ENCODE peak calls at places on chromosomes 4 and X, in four cellular contexts. S is ovary, G is thoracic aorta, D is kidney epithelial cell. P is an unnamed sample.

GRCh38 chr4:76960014-76960413 is 10.5 kb downstream of the SEPTIN11 start:
- DNase-seq in S (no peak), G (no peak), D (no peak), P (peak)

GRCh38 chrX:44265559-44265958 is 77.9 kb downstream of the EFHC2 start:
- DNase-seq in S (no peak), G (no peak), D (no peak), P (no peak)

GRCh38 chrX:71181558-71181909 is 36.9 kb downstream of the NLGN3 start:
- DNase-seq in S (peak), G (no peak), D (no peak), P (no peak)

GRCh38 chrX:111244238-111244750 is 26.0 kb downstream of the CAPN6 start:
- DNase-seq in S (no peak), G (no peak), D (no peak), P (no peak)

GRCh38 chrX:103099706-103100105 is 6.8 kb upstream of the NXF3 start:
- DNase-seq in S (no peak), G (no peak), D (no peak), P (peak)

GRCh38 chrX:9189286-9189685 is 155.4 kb upstream of the FAM9B start:
- DNase-seq in S (no peak), G (no peak), D (no peak), P (no peak)

GRCh38 chr4:74539043-74539790 is 94.3 kb downstream of the AREG start:
- DNase-seq in S (no peak), G (no peak), D (peak), P (no peak)

GRCh38 chr4:85777908-85778808 is 303.2 kb downstream of the ARHGAP24 start:
- DNase-seq in S (no peak), G (no peak), D (no peak), P (no peak)

GRCh38 chr4:47465008-47465407 is 1.5 kb upstream of the COMMD8 start:
- DNase-seq in S (no peak), G (no peak), D (no peak), P (no peak)
- TF ChIP-seq CTCF in S (no peak), G (no peak), D (no peak), P (no peak)

DNA sequence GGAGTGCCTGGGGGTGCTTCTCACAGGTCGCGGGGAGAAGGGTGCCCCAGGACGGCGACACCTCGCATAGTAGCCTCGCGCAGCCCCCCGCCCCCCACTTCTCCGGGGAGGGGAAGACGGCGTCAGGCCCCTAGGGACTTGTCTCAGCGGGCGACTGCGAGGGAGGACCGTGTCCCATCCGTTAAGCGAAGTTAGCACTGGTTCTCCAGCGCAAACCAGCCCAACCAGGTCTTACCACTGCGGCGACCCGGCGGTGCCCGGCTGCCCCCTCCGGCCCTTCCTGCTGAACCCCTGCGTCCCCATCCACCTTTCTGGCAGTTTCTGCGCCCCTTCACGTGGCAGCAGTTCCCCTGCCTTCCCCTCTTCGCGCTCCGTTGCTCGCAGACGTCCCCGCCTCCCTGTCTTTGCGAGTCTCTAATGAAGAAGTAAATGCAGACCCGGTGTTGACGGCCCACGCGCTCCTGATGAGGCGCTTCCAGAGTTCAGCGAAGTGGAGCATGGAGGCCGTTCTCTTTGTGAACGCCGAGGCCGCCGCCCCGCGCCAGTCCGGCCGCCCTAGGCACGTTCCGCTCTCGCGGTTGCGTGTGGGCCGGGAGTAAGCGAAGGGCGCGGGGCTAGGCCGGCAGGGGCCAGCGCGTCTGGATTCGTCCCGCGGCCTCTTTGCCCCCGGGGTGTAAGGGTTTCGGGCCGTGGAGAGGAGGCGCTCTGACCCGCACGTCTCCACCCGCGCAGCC is 3.0 kb downstream of the SLIT2 start:
- DNase-seq in S (peak), G (no peak), D (no peak), P (no peak)
- TF ChIP-seq CTCF in S (no peak), G (no peak), D (no peak), P (no peak)

GRCh38 chr4:15004701-15005301 is 2.5 kb downstream of the CPEB2 start:
- DNase-seq in S (peak), G (peak), D (no peak), P (no peak)
- TF ChIP-seq CTCF in S (no peak), G (no peak), D (no peak), P (no peak)

GRCh38 chr4:94419956-94420355 is 31.8 kb upstream of the PDLIM5 start:
- DNase-seq in S (no peak), G (no peak), D (peak), P (peak)
- TF ChIP-seq CTCF in S (no peak), G (no peak), D (no peak), P (no peak)

GRCh38 chrX:69032601-69033000 is 132.7 kb downstream of the PJA1 start:
- DNase-seq in S (no peak), G (no peak), D (peak), P (no peak)
- TF ChIP-seq CTCF in S (no peak), G (no peak), D (peak), P (no peak)

DNA sequence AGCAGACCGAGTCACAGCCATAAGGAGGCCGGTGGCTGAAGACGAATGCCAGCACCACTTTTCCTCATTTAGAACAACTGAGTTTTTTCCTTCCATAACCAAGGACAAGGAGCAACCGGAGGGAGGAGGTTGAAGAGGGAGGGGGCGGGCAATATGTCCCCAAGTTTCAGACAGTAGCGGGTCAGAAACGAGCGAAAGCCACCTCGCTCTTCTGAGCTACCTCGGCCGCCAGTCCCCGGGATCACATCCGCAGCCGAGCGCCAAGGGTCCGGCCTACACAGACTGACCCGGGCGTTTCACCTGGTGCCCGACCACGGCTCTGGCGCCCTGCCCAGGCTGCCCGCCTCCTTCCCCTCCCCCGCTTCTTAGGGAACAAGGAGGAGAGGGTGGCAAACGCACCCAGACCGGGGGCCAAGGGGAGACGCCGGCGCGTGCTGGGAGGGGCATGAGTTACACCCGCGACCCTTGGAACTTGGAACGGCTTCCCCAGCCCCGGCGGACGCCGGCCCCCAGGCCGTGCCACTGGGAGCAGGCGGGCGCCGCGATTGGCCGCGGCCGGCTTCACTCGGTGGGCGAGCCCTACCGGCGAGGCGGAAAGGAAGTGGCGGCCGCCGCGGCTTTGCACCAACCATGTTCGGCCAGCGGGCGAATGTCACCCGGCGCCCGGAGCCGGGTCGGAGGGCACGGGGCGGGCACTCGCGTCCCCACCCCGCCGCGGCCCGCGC is 1.6 kb downstream of the IRF2 start:
- DNase-seq in S (peak), G (peak), D (no peak), P (peak)
- TF ChIP-seq CTCF in S (no peak), G (peak), D (no peak), P (no peak)

GRCh38 chr4:182140547-182140946 is 102.7 kb upstream of the TENM3 start:
- DNase-seq in S (no peak), G (no peak), D (no peak), P (no peak)

GRCh38 chr4:182141623-182142022 is 101.6 kb upstream of the TENM3 start:
- DNase-seq in S (no peak), G (no peak), D (no peak), P (no peak)

GRCh38 chr4:182137343-182137742 is 105.9 kb upstream of the TENM3 start:
- DNase-seq in S (no peak), G (no peak), D (no peak), P (no peak)

GRCh38 chr4:182141046-182141445 is 102.2 kb upstream of the TENM3 start:
- DNase-seq in S (no peak), G (no peak), D (no peak), P (no peak)

DNA sequence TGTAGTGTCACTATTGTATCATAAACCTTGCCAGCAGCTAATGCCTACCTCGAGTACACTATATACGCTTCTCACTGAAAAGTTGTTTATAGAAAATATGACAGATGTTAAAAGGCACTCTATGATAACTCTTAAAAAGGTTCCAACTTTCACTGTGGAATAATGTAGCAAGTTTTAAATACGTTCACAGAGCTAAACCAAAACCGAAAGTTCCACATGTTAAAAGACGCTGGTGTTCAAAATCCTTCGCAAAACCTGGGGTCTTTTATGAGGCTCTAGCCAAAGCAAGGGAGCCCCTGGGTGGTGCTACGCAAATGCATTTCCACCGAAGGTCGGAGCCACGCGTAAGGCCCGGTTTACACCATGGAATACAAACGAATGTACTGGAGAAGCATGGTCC is 103.7 kb upstream of the TENM3 start:
- DNase-seq in S (no peak), G (no peak), D (no peak), P (no peak)
- TF ChIP-seq CTCF in S (no peak), G (no peak), D (no peak), P (no peak)

GRCh38 chr4:186887211-186887785 is 163.6 kb upstream of the FAT1 start:
- DNase-seq in S (no peak), G (no peak), D (no peak), P (no peak)

GRCh38 chr4:186881521-186882220 is 158.0 kb upstream of the FAT1 start:
- DNase-seq in S (no peak), G (no peak), D (peak), P (peak)

GRCh38 chr4:186886759-186887158 is 163.1 kb upstream of the FAT1 start:
- DNase-seq in S (no peak), G (no peak), D (no peak), P (no peak)

GRCh38 chr4:186882293-186882692 is 158.6 kb upstream of the FAT1 start:
- DNase-seq in S (no peak), G (no peak), D (no peak), P (no peak)

DNA sequence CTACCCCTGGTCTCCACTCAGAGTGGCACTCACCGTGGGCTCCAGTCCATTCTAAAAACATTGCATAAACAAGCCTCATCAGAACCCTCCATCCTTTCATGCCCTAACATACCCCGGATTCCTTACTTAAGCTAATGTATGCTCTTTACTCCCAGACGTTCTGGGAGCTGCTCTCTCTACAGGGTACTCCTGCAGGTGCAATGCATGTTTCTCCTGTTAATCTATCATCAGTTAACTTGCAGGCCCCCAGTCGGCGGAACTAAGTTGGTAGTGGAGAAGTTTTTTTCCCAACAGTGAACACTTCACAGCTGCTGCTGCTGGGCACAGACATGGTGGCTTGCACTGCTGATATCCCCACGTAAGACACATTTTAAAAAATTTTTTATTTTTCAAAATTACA is 161.6 kb upstream of the FAT1 start:
- DNase-seq in S (no peak), G (no peak), D (no peak), P (no peak)
- TF ChIP-seq CTCF in S (no peak), G (no peak), D (no peak), P (no peak)

GRCh38 chr4:150297861-150298474 is 219.7 kb downstream of the DCLK2 start:
- DNase-seq in S (no peak), G (no peak), D (no peak), P (no peak)
- TF ChIP-seq CTCF in S (peak), G (peak), D (peak), P (peak)

P was measured in retinal pigment epithelial cell.